ENCODE peak calls at places on chromosomes 7 and 10, in nine cellular contexts. One of them, this sample, is unnamed.

GRCh38 chr7:75920431-75921161 is 5.6 kb downstream of the POR start:
- DNase-seq in A549: no peak
- DNase-seq in heart left ventricle: no peak
- DNase-seq in gastrocnemius medialis: peak
- DNase-seq in K562: peak
- DNase-seq in HCT116: no peak
- DNase-seq in ovary: no peak
- DNase-seq in IMR-90: no peak
- DNase-seq in Peyer's patch: peak
- DNase-seq in this sample: no peak

GRCh38 chr7:80488406-80488805 is 23.5 kb downstream of the GNAT3 start:
- DNase-seq in A549: no peak
- DNase-seq in heart left ventricle: no peak
- DNase-seq in gastrocnemius medialis: no peak
- DNase-seq in K562: no peak
- DNase-seq in HCT116: no peak
- DNase-seq in ovary: no peak
- DNase-seq in IMR-90: peak
- DNase-seq in Peyer's patch: no peak
- DNase-seq in this sample: no peak

GRCh38 chr7:45646996-45647411 is 72.8 kb downstream of the ADCY1 start:
- DNase-seq in A549: no peak
- DNase-seq in heart left ventricle: no peak
- DNase-seq in gastrocnemius medialis: no peak
- DNase-seq in K562: no peak
- DNase-seq in HCT116: no peak
- DNase-seq in ovary: no peak
- DNase-seq in IMR-90: peak
- DNase-seq in Peyer's patch: no peak
- DNase-seq in this sample: no peak

GRCh38 chr7:26291699-26292538 is at the start of gene SNX10:
- DNase-seq in A549: peak
- DNase-seq in heart left ventricle: peak
- DNase-seq in gastrocnemius medialis: no peak
- DNase-seq in K562: peak
- DNase-seq in HCT116: peak
- DNase-seq in ovary: peak
- DNase-seq in IMR-90: no peak
- DNase-seq in Peyer's patch: peak
- DNase-seq in this sample: peak

GRCh38 chr10:70906031-70906804 is 17.9 kb upstream of the PCBD1 start:
- DNase-seq in A549: no peak
- DNase-seq in heart left ventricle: no peak
- DNase-seq in gastrocnemius medialis: no peak
- DNase-seq in K562: no peak
- DNase-seq in HCT116: no peak
- DNase-seq in ovary: peak
- DNase-seq in IMR-90: no peak
- DNase-seq in Peyer's patch: peak
- DNase-seq in this sample: peak

GRCh38 chr7:140669352-140669751 is 3.4 kb upstream of the ADCK2 start:
- DNase-seq in A549: no peak
- DNase-seq in heart left ventricle: no peak
- DNase-seq in gastrocnemius medialis: no peak
- DNase-seq in K562: no peak
- DNase-seq in HCT116: no peak
- DNase-seq in ovary: no peak
- DNase-seq in IMR-90: no peak
- DNase-seq in Peyer's patch: no peak
- DNase-seq in this sample: no peak

GRCh38 chr10:102120142-102120986 is at the start of gene LDB1:
- DNase-seq in A549: peak
- DNase-seq in heart left ventricle: peak
- DNase-seq in gastrocnemius medialis: peak
- DNase-seq in K562: peak
- DNase-seq in HCT116: peak
- DNase-seq in ovary: peak
- DNase-seq in IMR-90: peak
- DNase-seq in Peyer's patch: peak
- DNase-seq in this sample: peak

GRCh38 chr10:84114088-84114667 is 25.1 kb upstream of the GHITM start:
- DNase-seq in A549: peak
- DNase-seq in heart left ventricle: no peak
- DNase-seq in gastrocnemius medialis: no peak
- DNase-seq in K562: no peak
- DNase-seq in HCT116: no peak
- DNase-seq in ovary: no peak
- DNase-seq in IMR-90: no peak
- DNase-seq in Peyer's patch: no peak
- DNase-seq in this sample: no peak

GRCh38 chr10:101311440-101312067 is 42.4 kb upstream of the BTRC start:
- DNase-seq in A549: no peak
- DNase-seq in heart left ventricle: no peak
- DNase-seq in gastrocnemius medialis: no peak
- DNase-seq in K562: no peak
- DNase-seq in HCT116: no peak
- DNase-seq in ovary: peak
- DNase-seq in IMR-90: no peak
- DNase-seq in Peyer's patch: no peak
- DNase-seq in this sample: peak

GRCh38 chr10:101060951-101061813 is 607 bp upstream of the KAZALD1 start:
- DNase-seq in A549: peak
- DNase-seq in heart left ventricle: peak
- DNase-seq in gastrocnemius medialis: peak
- DNase-seq in K562: peak
- DNase-seq in HCT116: peak
- DNase-seq in ovary: peak
- DNase-seq in IMR-90: peak
- DNase-seq in Peyer's patch: peak
- DNase-seq in this sample: peak

GRCh38 chr10:46555713-46556514 is 544 bp downstream of the GPRIN2 start:
- DNase-seq in A549: peak
- DNase-seq in heart left ventricle: peak
- DNase-seq in gastrocnemius medialis: peak
- DNase-seq in K562: no peak
- DNase-seq in HCT116: no peak
- DNase-seq in ovary: peak
- DNase-seq in IMR-90: no peak
- DNase-seq in Peyer's patch: peak
- DNase-seq in this sample: peak

GRCh38 chr10:51074238-51075028 is at the start of gene PRKG1:
- DNase-seq in A549: peak
- DNase-seq in heart left ventricle: peak
- DNase-seq in gastrocnemius medialis: peak
- DNase-seq in K562: no peak
- DNase-seq in HCT116: no peak
- DNase-seq in ovary: peak
- DNase-seq in IMR-90: peak
- DNase-seq in Peyer's patch: peak
- DNase-seq in this sample: peak

GRCh38 chr10:20760450-20760849 is 136.7 kb downstream of the NEBL start:
- DNase-seq in A549: no peak
- DNase-seq in heart left ventricle: no peak
- DNase-seq in gastrocnemius medialis: no peak
- DNase-seq in K562: no peak
- DNase-seq in HCT116: no peak
- DNase-seq in ovary: no peak
- DNase-seq in IMR-90: no peak
- DNase-seq in Peyer's patch: no peak
- DNase-seq in this sample: no peak

GRCh38 chr10:116646502-116646901 is 25.7 kb downstream of the PNLIPRP2 start:
- DNase-seq in A549: no peak
- DNase-seq in heart left ventricle: no peak
- DNase-seq in gastrocnemius medialis: no peak
- DNase-seq in K562: no peak
- DNase-seq in HCT116: no peak
- DNase-seq in ovary: no peak
- DNase-seq in IMR-90: no peak
- DNase-seq in Peyer's patch: no peak
- DNase-seq in this sample: no peak
- TF ChIP-seq POLR2A in A549: no peak
- TF ChIP-seq POLR2A in heart left ventricle: no peak
- TF ChIP-seq POLR2A in gastrocnemius medialis: no peak
- TF ChIP-seq POLR2A in K562: no peak
- TF ChIP-seq POLR2A in HCT116: no peak
- TF ChIP-seq POLR2A in ovary: no peak
- TF ChIP-seq POLR2A in IMR-90: no peak
- TF ChIP-seq POLR2A in Peyer's patch: no peak
- TF ChIP-seq POLR2A in this sample: no peak

GRCh38 chr7:152902870-152903860 is 143.6 kb downstream of the ACTR3B start:
- DNase-seq in A549: no peak
- DNase-seq in heart left ventricle: no peak
- DNase-seq in gastrocnemius medialis: no peak
- DNase-seq in K562: no peak
- DNase-seq in HCT116: no peak
- DNase-seq in ovary: no peak
- DNase-seq in IMR-90: no peak
- DNase-seq in Peyer's patch: no peak
- DNase-seq in this sample: no peak

GRCh38 chr7:152899482-152900166 is 140.1 kb downstream of the ACTR3B start:
- DNase-seq in A549: no peak
- DNase-seq in heart left ventricle: peak
- DNase-seq in gastrocnemius medialis: peak
- DNase-seq in K562: no peak
- DNase-seq in HCT116: no peak
- DNase-seq in ovary: no peak
- DNase-seq in IMR-90: no peak
- DNase-seq in Peyer's patch: no peak
- DNase-seq in this sample: no peak

GRCh38 chr7:152904698-152905097 is 145.1 kb downstream of the ACTR3B start:
- DNase-seq in A549: no peak
- DNase-seq in heart left ventricle: no peak
- DNase-seq in gastrocnemius medialis: no peak
- DNase-seq in K562: no peak
- DNase-seq in HCT116: no peak
- DNase-seq in ovary: no peak
- DNase-seq in IMR-90: no peak
- DNase-seq in Peyer's patch: no peak
- DNase-seq in this sample: no peak

GRCh38 chr7:152899004-152899403 is 139.5 kb downstream of the ACTR3B start:
- DNase-seq in A549: no peak
- DNase-seq in heart left ventricle: no peak
- DNase-seq in gastrocnemius medialis: no peak
- DNase-seq in K562: no peak
- DNase-seq in HCT116: no peak
- DNase-seq in ovary: no peak
- DNase-seq in IMR-90: no peak
- DNase-seq in Peyer's patch: no peak
- DNase-seq in this sample: no peak

DNA sequence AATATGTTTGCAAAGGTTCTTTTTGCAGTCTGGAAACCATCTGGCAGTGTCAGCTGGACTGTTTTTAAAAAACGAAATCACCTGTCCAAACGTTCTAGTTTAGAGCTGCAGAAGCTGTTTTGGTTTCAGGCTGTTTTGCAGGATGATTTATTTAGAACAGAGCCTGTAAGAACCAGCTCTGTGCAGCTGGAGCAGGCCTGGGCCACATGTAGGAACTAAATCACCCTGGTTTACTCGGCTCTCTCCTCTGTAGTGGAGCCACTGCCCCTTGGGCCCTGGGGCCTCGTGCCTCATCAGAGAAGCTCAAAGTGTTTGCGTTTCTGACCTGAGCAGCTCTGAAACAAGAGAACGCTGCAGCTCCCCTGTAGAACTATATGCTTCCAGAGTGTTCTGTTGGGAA is 142.5 kb downstream of the ACTR3B start:
- DNase-seq in A549: no peak
- DNase-seq in heart left ventricle: no peak
- DNase-seq in gastrocnemius medialis: no peak
- DNase-seq in K562: no peak
- DNase-seq in HCT116: no peak
- DNase-seq in ovary: no peak
- DNase-seq in IMR-90: no peak
- DNase-seq in Peyer's patch: no peak
- DNase-seq in this sample: no peak
- H3K27ac ChIP-seq in A549: no peak
- H3K27ac ChIP-seq in heart left ventricle: no peak
- H3K27ac ChIP-seq in gastrocnemius medialis: no peak
- H3K27ac ChIP-seq in K562: no peak
- H3K27ac ChIP-seq in HCT116: no peak
- H3K27ac ChIP-seq in ovary: no peak
- H3K27ac ChIP-seq in IMR-90: no peak
- H3K27ac ChIP-seq in Peyer's patch: no peak
- H3K27ac ChIP-seq in this sample: no peak

DNA sequence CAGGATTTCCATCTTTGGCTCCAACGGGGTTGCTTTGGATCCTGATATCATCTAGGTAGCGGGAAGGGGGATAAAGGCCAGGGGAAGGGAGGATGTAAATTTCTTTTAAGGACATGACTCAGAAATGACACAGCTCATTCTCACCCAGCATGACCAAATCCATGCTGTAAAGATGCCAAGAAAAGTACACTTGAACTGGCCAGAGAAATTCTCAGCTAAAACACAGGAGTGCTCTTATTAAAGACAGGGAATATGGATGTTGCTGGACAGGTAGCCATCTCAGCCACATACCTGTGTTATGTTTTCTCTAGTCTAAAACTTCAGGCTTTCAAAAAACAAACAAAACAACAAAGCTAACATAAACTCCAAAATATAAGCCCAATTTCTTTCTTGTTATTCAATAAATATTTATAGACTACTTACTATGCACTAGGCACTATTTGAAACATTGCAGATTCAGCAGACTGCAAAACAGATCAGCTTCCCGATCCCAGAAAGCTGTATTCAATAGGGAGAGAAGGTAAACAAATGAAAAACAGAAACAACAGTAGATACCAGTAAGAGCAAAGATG is 68.2 kb downstream of the NAMPT start:
- DNase-seq in A549: peak
- DNase-seq in heart left ventricle: no peak
- DNase-seq in gastrocnemius medialis: peak
- DNase-seq in K562: peak
- DNase-seq in HCT116: peak
- DNase-seq in ovary: no peak
- DNase-seq in IMR-90: peak
- DNase-seq in Peyer's patch: no peak
- DNase-seq in this sample: no peak
- TF ChIP-seq POLR2A in A549: no peak
- TF ChIP-seq POLR2A in heart left ventricle: no peak
- TF ChIP-seq POLR2A in gastrocnemius medialis: no peak
- TF ChIP-seq POLR2A in K562: no peak
- TF ChIP-seq POLR2A in HCT116: no peak
- TF ChIP-seq POLR2A in ovary: no peak
- TF ChIP-seq POLR2A in IMR-90: no peak
- TF ChIP-seq POLR2A in Peyer's patch: no peak
- TF ChIP-seq POLR2A in this sample: no peak

DNA sequence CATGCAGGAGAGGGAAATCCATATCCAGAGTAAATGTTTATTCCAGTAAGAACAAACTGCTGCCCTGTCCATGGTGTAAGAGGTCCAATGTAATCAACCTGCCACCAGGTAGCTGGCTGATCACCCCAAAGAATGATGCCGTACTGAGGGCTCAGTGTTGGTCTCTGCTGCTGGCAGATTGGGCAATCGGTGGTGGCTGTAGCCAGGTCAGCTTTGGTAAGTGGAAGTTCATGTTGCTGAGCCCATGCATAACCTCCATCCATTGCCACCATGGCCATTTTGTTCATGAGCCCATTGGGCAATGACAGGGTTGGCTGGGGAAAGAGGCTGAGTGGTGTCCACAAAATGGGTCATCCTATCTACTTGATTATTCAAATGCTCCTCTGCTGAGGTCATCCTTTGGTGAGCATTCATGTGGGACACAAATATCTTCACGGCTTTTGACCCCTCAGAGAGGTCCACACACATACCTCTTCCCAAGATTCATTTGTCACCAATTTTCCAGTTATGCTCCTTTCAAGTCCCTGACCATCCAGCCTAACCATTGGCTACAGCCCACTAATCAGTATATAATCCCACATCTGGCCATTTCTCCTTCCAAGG is 23.3 kb upstream of the PAPSS2 start:
- DNase-seq in A549: no peak
- DNase-seq in heart left ventricle: no peak
- DNase-seq in gastrocnemius medialis: no peak
- DNase-seq in K562: no peak
- DNase-seq in HCT116: no peak
- DNase-seq in ovary: no peak
- DNase-seq in IMR-90: no peak
- DNase-seq in Peyer's patch: no peak
- DNase-seq in this sample: no peak
- H3K27ac ChIP-seq in A549: peak
- H3K27ac ChIP-seq in heart left ventricle: no peak
- H3K27ac ChIP-seq in gastrocnemius medialis: no peak
- H3K27ac ChIP-seq in K562: no peak
- H3K27ac ChIP-seq in HCT116: peak
- H3K27ac ChIP-seq in ovary: no peak
- H3K27ac ChIP-seq in IMR-90: no peak
- H3K27ac ChIP-seq in Peyer's patch: no peak
- H3K27ac ChIP-seq in this sample: no peak